ENCODE peak calls at places on chromosomes 3 and 15, in nine cellular contexts. J is hepatocyte, L is BE2C, M is IMR-90, I is WTC11, X is type B pancreatic cell, R is astrocyte of the spinal cord, F is PC-3, E is lower leg skin. S is an unnamed sample.

GRCh38 chr3:196968233-196969000 is at the start of gene PIGZ:
- DNase-seq in J (peak), L (peak), M (no peak), I (peak), X (no peak), R (no peak), F (peak), E (no peak), S (peak)

GRCh38 chr3:128190501-128190900 is 37.2 kb downstream of the EEFSEC start:
- DNase-seq in J (no peak), L (no peak), M (peak), I (no peak), X (no peak), R (no peak), F (peak), E (no peak), S (no peak)

GRCh38 chr3:186021673-186022362 is 84.0 kb upstream of the TRA2B start:
- DNase-seq in J (peak), L (no peak), M (peak), I (no peak), X (no peak), R (peak), F (peak), E (peak), S (no peak)

GRCh38 chr15:27730878-27731277 is 368.2 kb downstream of the OCA2 start:
- DNase-seq in J (no peak), L (no peak), M (peak), I (no peak), X (no peak), R (peak), F (peak), E (no peak), S (no peak)

GRCh38 chr15:48190932-48191573 is 412 bp upstream of the CTXN2 start:
- DNase-seq in J (peak), L (peak), M (peak), I (peak), X (peak), R (peak), F (peak), E (no peak), S (peak)

GRCh38 chr15:39474657-39475056 is 106.2 kb upstream of the THBS1 start:
- DNase-seq in J (no peak), L (no peak), M (no peak), I (no peak), X (no peak), R (no peak), F (no peak), E (no peak), S (no peak)

GRCh38 chr3:136624894-136625815 is 127.0 kb downstream of the STAG1 start:
- DNase-seq in J (peak), L (no peak), M (no peak), I (no peak), X (no peak), R (no peak), F (peak), E (no peak), S (no peak)

GRCh38 chr3:117489663-117490079 is 780.1 kb downstream of the TUSC7 start:
- DNase-seq in J (no peak), L (no peak), M (no peak), I (no peak), X (no peak), R (no peak), F (no peak), E (no peak), S (no peak)

GRCh38 chr3:170352936-170353335 is 4.6 kb upstream of the SKIL start:
- DNase-seq in J (no peak), L (no peak), M (no peak), I (no peak), X (no peak), R (no peak), F (no peak), E (no peak), S (no peak)

GRCh38 chr15:72599855-72600464 is 54.5 kb upstream of the GOLGA6B start:
- DNase-seq in J (peak), L (peak), M (peak), I (no peak), X (no peak), R (peak), F (peak), E (no peak), S (peak)

GRCh38 chr15:74608776-74609175 is 6.9 kb upstream of the CLK3 start:
- DNase-seq in J (no peak), L (no peak), M (no peak), I (no peak), X (no peak), R (no peak), F (no peak), E (no peak), S (no peak)

GRCh38 chr3:159832024-159832423 is 156.6 kb upstream of the IL12A start:
- DNase-seq in J (no peak), L (peak), M (no peak), I (no peak), X (no peak), R (no peak), F (no peak), E (no peak), S (no peak)

GRCh38 chr15:75723847-75724660 is 11.4 kb upstream of the CSPG4 start:
- DNase-seq in J (peak), L (peak), M (peak), I (peak), X (peak), R (peak), F (peak), E (peak), S (peak)

GRCh38 chr3:66625464-66626216 is 124.8 kb upstream of the LRIG1 start:
- DNase-seq in J (no peak), L (no peak), M (peak), I (no peak), X (no peak), R (no peak), F (no peak), E (no peak), S (no peak)

GRCh38 chr3:19250959-19251610 is 102.8 kb downstream of the KCNH8 start:
- DNase-seq in J (no peak), L (peak), M (no peak), I (peak), X (no peak), R (no peak), F (no peak), E (no peak), S (no peak)

GRCh38 chr15:76286231-76286879 is 24.9 kb downstream of the ETFA start:
- DNase-seq in J (no peak), L (no peak), M (peak), I (no peak), X (no peak), R (no peak), F (no peak), E (no peak), S (no peak)

GRCh38 chr3:195241592-195242355 is 29.2 kb downstream of the XXYLT1 start:
- DNase-seq in J (no peak), L (no peak), M (peak), I (no peak), X (peak), R (no peak), F (no peak), E (no peak), S (no peak)

GRCh38 chr3:21934576-21934975 is 183.6 kb upstream of the ZNF385D start:
- DNase-seq in J (no peak), L (no peak), M (no peak), I (no peak), X (no peak), R (no peak), F (no peak), E (no peak), S (no peak)

GRCh38 chr3:172317984-172318383 is 130.3 kb downstream of the GHSR start:
- DNase-seq in J (no peak), L (peak), M (peak), I (no peak), X (no peak), R (peak), F (peak), E (peak), S (peak)

GRCh38 chr3:119380697-119381096 is 82.7 kb downstream of the TMEM39A start:
- DNase-seq in J (peak), L (peak), M (peak), I (no peak), X (no peak), R (no peak), F (peak), E (no peak), S (no peak)

GRCh38 chr3:196650740-196651311 is 11.3 kb downstream of the NRROS start:
- DNase-seq in J (peak), L (peak), M (peak), I (no peak), X (no peak), R (peak), F (peak), E (peak), S (no peak)

GRCh38 chr15:20357139-20358065 is 184.2 kb downstream of the GOLGA6L6 start:
- DNase-seq in J (peak), L (no peak), M (no peak), I (peak), X (peak), R (no peak), F (no peak), E (no peak), S (no peak)

GRCh38 chr15:65789759-65790158 is 2.3 kb downstream of the DENND4A start:
- DNase-seq in J (no peak), L (no peak), M (no peak), I (no peak), X (no peak), R (no peak), F (no peak), E (no peak), S (no peak)

GRCh38 chr3:159273070-159273469 is 471.2 kb downstream of the MFSD1 start:
- DNase-seq in J (no peak), L (peak), M (no peak), I (no peak), X (no peak), R (no peak), F (no peak), E (no peak), S (no peak)

GRCh38 chr3:82423485-82423884 is 662.0 kb upstream of the GBE1 start:
- DNase-seq in J (no peak), L (no peak), M (no peak), I (peak), X (no peak), R (no peak), F (no peak), E (no peak), S (no peak)

GRCh38 chr3:183283886-183284285 is 30.8 kb downstream of the B3GNT5 start:
- DNase-seq in J (no peak), L (no peak), M (peak), I (no peak), X (no peak), R (no peak), F (peak), E (no peak), S (no peak)

GRCh38 chr15:58724471-58724870 is 25.0 kb downstream of the ADAM10 start:
- DNase-seq in J (peak), L (no peak), M (peak), I (no peak), X (no peak), R (peak), F (no peak), E (no peak), S (no peak)

GRCh38 chr3:63961891-63962290 is 49.7 kb upstream of the SCAANT1 start:
- DNase-seq in J (peak), L (no peak), M (peak), I (no peak), X (no peak), R (peak), F (peak), E (no peak), S (no peak)

GRCh38 chr3:10609134-10609533 is 103.7 kb upstream of the ATP2B2 start:
- DNase-seq in J (no peak), L (no peak), M (no peak), I (no peak), X (no peak), R (no peak), F (no peak), E (no peak), S (no peak)

GRCh38 chr15:81091889-81092558 is 42.0 kb upstream of the CFAP161 start:
- DNase-seq in J (peak), L (no peak), M (peak), I (no peak), X (no peak), R (peak), F (peak), E (no peak), S (peak)

GRCh38 chr15:33580526-33580925 is 269.8 kb downstream of the RYR3 start:
- DNase-seq in J (no peak), L (no peak), M (no peak), I (no peak), X (no peak), R (peak), F (no peak), E (no peak), S (no peak)

GRCh38 chr3:145017959-145018358 is 1046.3 kb downstream of the DIPK2A start:
- DNase-seq in J (no peak), L (no peak), M (peak), I (no peak), X (no peak), R (peak), F (peak), E (no peak), S (no peak)

GRCh38 chr3:99859855-99860254 is 42.2 kb downstream of the CMSS1 start:
- DNase-seq in J (peak), L (no peak), M (peak), I (no peak), X (no peak), R (peak), F (peak), E (no peak), S (no peak)

GRCh38 chr3:138135141-138135832 is 3.1 kb upstream of the A4GNT start:
- DNase-seq in J (no peak), L (no peak), M (no peak), I (no peak), X (no peak), R (no peak), F (no peak), E (no peak), S (no peak)

GRCh38 chr3:48678056-48678455 is 7.7 kb downstream of the NCKIPSD start:
- DNase-seq in J (no peak), L (no peak), M (peak), I (no peak), X (no peak), R (no peak), F (no peak), E (no peak), S (no peak)

GRCh38 chr3:84963137-84963536 is 4.3 kb downstream of the CADM2 start:
- DNase-seq in J (no peak), L (peak), M (no peak), I (no peak), X (no peak), R (no peak), F (no peak), E (no peak), S (no peak)

GRCh38 chr3:13612829-13613228 is 63.9 kb downstream of the FBLN2 start:
- DNase-seq in J (no peak), L (no peak), M (peak), I (no peak), X (no peak), R (peak), F (no peak), E (peak), S (no peak)

GRCh38 chr3:128056258-128056657 is 4.0 kb downstream of the SEC61A1 start:
- DNase-seq in J (no peak), L (no peak), M (no peak), I (no peak), X (no peak), R (no peak), F (no peak), E (no peak), S (no peak)

DNA sequence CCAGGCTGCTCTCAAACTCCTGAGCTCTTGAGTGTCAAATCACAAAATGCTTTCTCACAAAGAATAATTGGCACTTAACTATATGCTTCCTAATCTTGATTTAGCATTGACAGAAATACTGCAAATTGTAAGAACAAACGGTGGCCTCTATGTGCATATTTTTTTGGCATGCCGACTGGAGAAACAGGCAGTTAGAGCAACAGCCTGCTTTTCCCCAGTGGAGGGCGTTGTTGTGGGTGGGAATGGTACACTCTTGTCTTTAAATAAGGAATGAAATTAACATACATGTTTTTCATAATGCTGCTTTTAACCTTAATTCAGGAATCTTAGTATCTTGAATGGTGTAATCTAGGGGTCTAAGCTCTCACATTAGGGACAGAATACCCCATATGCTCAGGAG is 31.1 kb upstream of the SV2B start:
- DNase-seq in J (no peak), L (no peak), M (no peak), I (no peak), X (no peak), R (no peak), F (no peak), E (no peak), S (no peak)
- TF ChIP-seq CTCF in J (no peak), L (peak), M (no peak), I (no peak), X (peak), R (no peak), F (peak), E (no peak), S (no peak)

GRCh38 chr15:62899090-62899493 is 143.5 kb upstream of the TPM1 start:
- DNase-seq in J (peak), L (no peak), M (no peak), I (no peak), X (no peak), R (no peak), F (peak), E (no peak), S (no peak)
- TF ChIP-seq CTCF in J (no peak), L (no peak), M (no peak), I (no peak), X (no peak), R (no peak), F (no peak), E (no peak), S (no peak)

DNA sequence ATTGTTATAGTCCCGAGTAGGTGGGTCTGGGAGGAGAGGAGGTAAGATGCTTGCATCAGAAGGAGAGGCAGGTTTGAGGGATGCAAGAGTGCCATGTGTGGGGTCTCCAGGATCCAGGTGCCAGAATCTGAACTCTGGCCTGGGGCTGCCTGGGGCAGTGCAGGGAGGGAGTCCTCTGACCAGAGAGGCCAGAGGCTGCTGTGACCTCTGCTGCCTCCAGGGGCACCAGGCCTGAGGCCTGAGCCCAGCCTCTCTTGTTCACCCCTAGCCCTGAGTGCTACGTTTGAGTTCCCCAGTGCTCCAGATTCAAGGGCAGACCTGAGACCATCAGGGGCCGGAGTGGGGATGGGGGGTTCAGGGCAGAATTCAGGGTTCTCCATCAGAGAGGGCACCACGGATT is 7.4 kb downstream of the SLC38A3 start:
- DNase-seq in J (no peak), L (no peak), M (no peak), I (peak), X (no peak), R (no peak), F (no peak), E (no peak), S (no peak)
- TF ChIP-seq CTCF in J (no peak), L (no peak), M (no peak), I (peak), X (peak), R (no peak), F (no peak), E (no peak), S (peak)

GRCh38 chr3:40845447-40845846 is 320.7 kb downstream of the ZNF621 start:
- DNase-seq in J (no peak), L (no peak), M (no peak), I (no peak), X (no peak), R (no peak), F (no peak), E (no peak), S (no peak)

GRCh38 chr3:40846466-40846865 is 321.7 kb downstream of the ZNF621 start:
- DNase-seq in J (no peak), L (no peak), M (no peak), I (no peak), X (no peak), R (no peak), F (no peak), E (no peak), S (no peak)

GRCh38 chr3:40845916-40846315 is 321.2 kb downstream of the ZNF621 start:
- DNase-seq in J (no peak), L (no peak), M (no peak), I (no peak), X (no peak), R (no peak), F (no peak), E (no peak), S (no peak)

GRCh38 chr3:40848411-40848810 is 323.7 kb downstream of the ZNF621 start:
- DNase-seq in J (no peak), L (no peak), M (no peak), I (no peak), X (no peak), R (no peak), F (no peak), E (no peak), S (no peak)

DNA sequence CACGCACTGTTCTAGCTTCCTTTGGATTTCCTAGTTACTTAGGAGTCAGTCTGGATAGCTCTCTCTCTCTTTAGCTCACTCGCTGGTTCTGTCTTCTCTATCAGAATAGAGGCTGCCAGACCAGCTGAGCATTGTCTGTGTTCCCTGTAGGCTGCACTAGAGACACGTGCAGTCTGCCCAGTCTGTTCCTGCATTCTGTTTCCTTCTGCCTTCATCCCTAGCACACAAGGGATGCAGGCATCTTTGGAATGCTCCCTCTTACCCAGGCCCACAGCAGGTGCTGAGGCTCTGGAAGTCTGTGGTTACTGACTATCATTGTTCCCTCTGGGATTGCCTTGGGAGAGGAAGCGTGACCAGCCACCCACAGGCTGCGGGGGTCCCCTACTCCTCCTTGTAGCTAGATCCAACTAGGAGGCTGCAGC is 322.8 kb downstream of the ZNF621 start:
- DNase-seq in J (peak), L (no peak), M (no peak), I (peak), X (no peak), R (peak), F (peak), E (no peak), S (no peak)
- TF ChIP-seq CTCF in J (peak), L (peak), M (no peak), I (no peak), X (no peak), R (peak), F (no peak), E (no peak), S (no peak)

DNA sequence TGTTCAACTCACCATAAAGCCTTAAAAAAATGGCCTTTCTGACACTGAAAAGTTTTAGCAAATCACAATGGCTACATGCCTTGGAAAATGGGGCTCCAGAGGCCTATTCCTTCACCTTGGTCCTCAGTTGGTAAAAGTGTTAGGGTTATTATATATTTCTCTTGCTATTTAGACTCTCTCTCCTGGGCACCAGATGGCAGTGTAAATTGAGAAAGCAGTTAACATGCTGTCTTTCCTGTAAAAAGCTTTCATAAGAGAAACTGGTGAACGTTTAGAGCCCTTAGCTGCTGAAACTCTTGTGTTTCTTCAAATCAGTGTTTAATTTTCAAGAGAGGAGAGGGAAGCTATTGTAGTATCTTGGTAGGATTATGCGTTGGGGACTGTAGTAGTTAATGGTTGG is 89.9 kb downstream of the LRTM1 start:
- DNase-seq in J (peak), L (no peak), M (peak), I (no peak), X (no peak), R (peak), F (peak), E (no peak), S (no peak)
- TF ChIP-seq CTCF in J (peak), L (no peak), M (peak), I (no peak), X (peak), R (peak), F (peak), E (no peak), S (no peak)

GRCh38 chr15:95295311-95295710 is 1035.2 kb upstream of the NR2F2 start:
- DNase-seq in J (no peak), L (no peak), M (no peak), I (no peak), X (no peak), R (no peak), F (no peak), E (no peak), S (no peak)
- TF ChIP-seq CTCF in J (no peak), L (no peak), M (no peak), I (no peak), X (no peak), R (no peak), F (no peak), E (no peak), S (no peak)

GRCh38 chr3:126528800-126529541 is 5.0 kb downstream of the CHST13 start:
- DNase-seq in J (peak), L (no peak), M (no peak), I (no peak), X (no peak), R (no peak), F (no peak), E (no peak), S (no peak)
- TF ChIP-seq CTCF in J (peak), L (no peak), M (peak), I (no peak), X (no peak), R (no peak), F (no peak), E (no peak), S (no peak)